ENCODE peak calls at places on chromosome 13, in nine cellular contexts. Z is uterus, W is ovary, X is right lobe of liver, S is GM12891, T is body of pancreas, V is H54, Y is lower leg skin, E is heart left ventricle. I is an unnamed sample.

GRCh38 chr13:109288151-109288709 is 498.2 kb downstream of the IRS2 start:
- DNase-seq in W (no peak), V (no peak), Y (no peak), E (no peak), Z (no peak), T (no peak), S (no peak), X (no peak), I (no peak)

GRCh38 chr13:113935523-113935922 is 38.4 kb downstream of the C13orf46 start:
- DNase-seq in Y (peak), W (no peak), Z (no peak), E (no peak), T (no peak), X (peak), S (no peak), V (no peak), I (no peak)

GRCh38 chr13:36945078-36945477 is 25.0 kb upstream of the SMAD9 start:
- DNase-seq in T (no peak), Z (no peak), S (no peak), E (no peak), W (no peak), X (no peak), V (no peak), Y (no peak), I (no peak)

GRCh38 chr13:102235689-102236088 is 166.2 kb downstream of the FGF14 start:
- DNase-seq in Y (no peak), X (no peak), S (no peak), E (no peak), T (no peak), Z (no peak), V (no peak), W (no peak), I (no peak)

GRCh38 chr13:44760434-44760833 is 184.3 kb upstream of the TSC22D1 start:
- DNase-seq in Y (no peak), W (no peak), T (peak), Z (no peak), E (no peak), X (no peak), S (no peak), V (no peak), I (no peak)

GRCh38 chr13:29801737-29802305 is 48.6 kb downstream of the UBL3 start:
- DNase-seq in E (no peak), W (no peak), S (no peak), X (no peak), Z (no peak), V (no peak), T (no peak), Y (no peak), I (no peak)

GRCh38 chr13:49858183-49858856 is 65.8 kb upstream of the KPNA3 start:
- DNase-seq in Y (no peak), V (no peak), T (peak), Z (no peak), W (no peak), E (no peak), S (no peak), X (no peak), I (no peak)

GRCh38 chr13:29591310-29591709 is 4.2 kb downstream of the SLC7A1 start:
- DNase-seq in T (no peak), W (no peak), V (no peak), Y (no peak), S (no peak), X (no peak), E (no peak), Z (no peak), I (no peak)

GRCh38 chr13:44759723-44760360 is 183.7 kb upstream of the TSC22D1 start:
- DNase-seq in S (no peak), V (no peak), X (no peak), Z (no peak), Y (no peak), T (peak), W (no peak), E (no peak), I (no peak)

GRCh38 chr13:21733475-21734311 is 62.8 kb downstream of the FGF9 start:
- DNase-seq in E (no peak), S (no peak), Z (no peak), X (no peak), W (no peak), Y (no peak), T (no peak), V (no peak), I (no peak)

GRCh38 chr13:73129023-73129422 is 70.2 kb downstream of the KLF5 start:
- DNase-seq in W (no peak), X (no peak), V (no peak), Z (no peak), S (no peak), E (no peak), T (no peak), Y (no peak), I (no peak)

GRCh38 chr13:90154311-90154960 is 1193.1 kb upstream of the MIR17HG start:
- DNase-seq in W (no peak), E (no peak), X (no peak), S (no peak), Z (no peak), V (peak), Y (no peak), T (no peak), I (no peak)

GRCh38 chr13:75437582-75438318 is 44.2 kb downstream of the TBC1D4 start:
- DNase-seq in X (no peak), W (no peak), T (no peak), Z (no peak), E (no peak), Y (no peak), S (no peak), V (no peak), I (peak)

GRCh38 chr13:44403720-44404063 is 30.1 kb downstream of the SERP2 start:
- DNase-seq in E (no peak), W (no peak), S (no peak), X (peak), T (no peak), V (no peak), Z (no peak), Y (no peak), I (no peak)

GRCh38 chr13:93561553-93561952 is 334.9 kb downstream of the GPC6 start:
- DNase-seq in V (no peak), X (no peak), W (no peak), T (no peak), S (no peak), Y (no peak), Z (no peak), E (no peak), I (no peak)

GRCh38 chr13:21005193-21005592 is 56.2 kb downstream of the LATS2 start:
- DNase-seq in W (no peak), Y (peak), X (no peak), Z (no peak), T (no peak), E (no peak), S (no peak), V (no peak), I (no peak)

GRCh38 chr13:44755872-44756271 is 179.7 kb upstream of the TSC22D1 start:
- DNase-seq in T (no peak), W (no peak), S (no peak), Y (no peak), E (no peak), V (no peak), X (no peak), Z (no peak), I (no peak)

GRCh38 chr13:101449971-101450748 is 2.3 kb upstream of the ITGBL1 start:
- DNase-seq in T (no peak), E (no peak), V (peak), S (no peak), Z (no peak), X (no peak), W (no peak), Y (no peak), I (no peak)

GRCh38 chr13:79432992-79433391 is 26.9 kb upstream of the RBM26 start:
- DNase-seq in Y (no peak), S (no peak), X (no peak), V (no peak), W (no peak), E (no peak), T (no peak), Z (no peak), I (no peak)

DNA sequence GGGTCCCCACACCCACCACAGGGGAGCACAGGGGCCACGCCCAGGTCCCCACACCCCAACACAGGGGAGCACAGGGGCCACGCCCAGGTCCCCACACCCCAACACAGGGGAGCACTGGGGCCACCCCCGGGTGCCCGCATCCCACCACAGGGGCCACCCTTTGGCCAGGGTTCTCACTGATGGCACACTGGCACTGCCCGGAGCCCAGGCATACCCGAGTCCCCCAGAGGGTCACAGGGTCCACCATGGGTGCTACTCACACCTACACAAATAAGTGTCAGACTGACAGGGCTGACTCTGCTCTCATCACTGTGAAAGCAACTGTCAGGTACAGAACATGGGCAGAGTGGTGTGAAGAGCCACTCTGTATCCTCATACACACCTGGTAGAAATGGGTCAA is 98.8 kb downstream of the TUBGCP3 start:
- DNase-seq in X (no peak), W (no peak), Y (no peak), T (no peak), Z (no peak), V (no peak), S (no peak), E (no peak), I (no peak)
- TF ChIP-seq POLR2A in X (no peak), W (no peak), Y (no peak), T (no peak), Z (no peak), V (no peak), S (no peak), E (no peak), I (no peak)

GRCh38 chr13:25306671-25307464 is 5.4 kb downstream of the NUP58 start:
- DNase-seq in W (no peak), E (no peak), T (no peak), V (no peak), Y (no peak), X (no peak), S (no peak), Z (no peak), I (no peak)

GRCh38 chr13:25300861-25301346 is 521 bp upstream of the NUP58 start:
- DNase-seq in S (no peak), E (peak), V (no peak), X (peak), Y (peak), W (peak), T (peak), Z (peak), I (no peak)

DNA sequence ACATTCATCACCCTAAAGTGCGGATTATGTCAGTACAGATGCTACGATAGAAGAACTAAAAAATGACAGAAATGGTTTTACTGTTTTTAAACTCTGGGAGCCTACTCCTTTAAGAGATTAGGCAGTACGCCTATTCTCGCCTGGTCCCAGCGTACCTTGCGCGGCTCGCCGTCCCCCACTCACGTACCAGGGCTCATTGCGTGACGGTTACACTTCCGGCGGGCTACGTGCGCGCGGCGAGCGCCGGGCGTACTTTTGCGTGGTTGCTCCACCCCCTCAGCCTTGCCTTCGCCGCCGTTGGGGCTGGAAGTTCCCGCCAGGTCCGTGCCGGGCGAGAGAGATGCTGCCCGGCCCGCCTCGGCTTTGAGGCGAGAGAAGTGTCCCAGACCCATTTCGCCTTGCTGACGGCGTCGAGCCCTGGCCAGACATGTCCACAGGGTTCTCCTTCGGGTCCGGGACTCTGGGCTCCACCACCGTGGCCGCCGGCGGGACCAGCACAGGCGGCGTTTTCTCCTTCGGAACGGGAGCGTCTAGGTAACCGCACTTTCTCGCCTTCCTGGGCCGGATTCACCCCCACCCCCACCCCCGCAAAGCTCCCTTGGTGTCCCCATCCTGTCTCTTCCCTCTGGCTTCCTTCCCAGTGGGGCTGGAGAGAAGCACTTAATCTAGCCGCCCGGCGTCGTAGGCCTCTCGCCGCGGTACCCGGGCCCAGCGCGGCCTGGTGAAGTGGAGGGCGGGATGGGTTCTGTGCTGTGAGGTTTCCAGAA is at the start of gene NUP58:
- DNase-seq in Z (peak), W (peak), S (peak), E (peak), X (peak), Y (peak), T (peak), V (peak), I (peak)
- TF ChIP-seq POLR2A in Z (peak), W (peak), S (peak), E (peak), X (peak), Y (no peak), T (peak), V (peak), I (peak)

GRCh38 chr13:48303331-48304131 is at the start of gene RB1:
- DNase-seq in W (peak), T (peak), S (peak), X (peak), V (peak), E (peak), Y (peak), Z (peak), I (peak)
- TF ChIP-seq POLR2A in W (peak), T (peak), S (peak), X (peak), V (peak), E (peak), Y (no peak), Z (peak), I (peak)

GRCh38 chr13:19633340-19634128 is at the start of gene MPHOSPH8:
- DNase-seq in Z (peak), Y (peak), S (peak), V (peak), W (peak), T (peak), X (peak), E (peak), I (peak)
- TF ChIP-seq POLR2A in Z (peak), Y (no peak), S (no peak), V (peak), W (peak), T (peak), X (peak), E (peak), I (peak)

GRCh38 chr13:27619093-27619705 is 1.1 kb downstream of the LNX2 start:
- DNase-seq in S (no peak), E (no peak), X (no peak), T (peak), Z (no peak), W (no peak), Y (no peak), V (no peak), I (peak)
- TF ChIP-seq POLR2A in S (no peak), E (no peak), X (peak), T (no peak), Z (no peak), W (no peak), Y (no peak), V (no peak), I (no peak)

GRCh38 chr13:99969934-99970760 is 1.4 kb downstream of the ZIC5 start:
- DNase-seq in T (no peak), W (peak), E (no peak), Y (no peak), Z (no peak), V (peak), X (peak), S (no peak), I (peak)
- TF ChIP-seq POLR2A in T (no peak), W (no peak), E (no peak), Y (no peak), Z (no peak), V (no peak), X (no peak), S (no peak), I (no peak)